ENCODE peak calls at places on chromosomes 6 and 20, in eight cellular contexts. J, M, E, Q, P, N, S and T are unnamed samples.

GRCh38 chr6:140225587-140226438 is 851.4 kb upstream of the CITED2 start:
- DNase-seq in J (no peak), M (no peak), E (no peak), Q (no peak), P (peak; percentile 52), N (no peak), S (no peak), T (no peak)

GRCh38 chr6:89372506-89372901 is 20.0 kb upstream of the UBE2J1 start:
- DNase-seq in J (no peak), M (no peak), E (peak; percentile 38), Q (no peak), P (no peak), N (peak; percentile 81), S (no peak), T (no peak)

GRCh38 chr6:73610444-73611275 is 43.1 kb downstream of the SLC17A5 start:
- DNase-seq in J (peak; percentile 62), M (no peak), E (peak; percentile 66), Q (no peak), P (peak; percentile 34), N (no peak), S (no peak), T (no peak)

GRCh38 chr20:8601542-8601912 is 467.4 kb upstream of the PLCB4 start:
- DNase-seq in J (peak; percentile 58), M (no peak), E (no peak), Q (no peak), P (no peak), N (no peak), S (no peak), T (no peak)

GRCh38 chr6:7200598-7201443 is 93.1 kb downstream of the RREB1 start:
- DNase-seq in J (no peak), M (no peak), E (no peak), Q (no peak), P (no peak), N (no peak), S (no peak), T (peak; percentile 69)

GRCh38 chr20:56801991-56802740 is 173.1 kb downstream of the TFAP2C start:
- DNase-seq in J (no peak), M (no peak), E (no peak), Q (no peak), P (no peak), N (no peak), S (no peak), T (no peak)

GRCh38 chr6:33661118-33661838 is 40.2 kb downstream of the ITPR3 start:
- DNase-seq in J (no peak), M (no peak), E (no peak), Q (no peak), P (no peak), N (no peak), S (no peak), T (no peak)

GRCh38 chr6:39200498-39201020 is 28.7 kb downstream of the KCNK5 start:
- DNase-seq in J (no peak), M (no peak), E (no peak), Q (no peak), P (no peak), N (no peak), S (no peak), T (no peak)

GRCh38 chr6:154410619-154411044 is 54.0 kb upstream of the IPCEF1 start:
- DNase-seq in J (peak; percentile 95), M (no peak), E (no peak), Q (no peak), P (peak; percentile 92), N (peak; percentile 41), S (peak; percentile 48), T (peak; percentile 31)

GRCh38 chr20:3041818-3042504 is 1.5 kb upstream of the GNRH2 start:
- DNase-seq in J (no peak), M (no peak), E (no peak), Q (no peak), P (peak; percentile 5), N (no peak), S (no peak), T (no peak)

GRCh38 chr20:34472246-34472925 is 43.8 kb upstream of the DYNLRB1 start:
- DNase-seq in J (peak; percentile 44), M (no peak), E (no peak), Q (no peak), P (peak; percentile 52), N (no peak), S (no peak), T (no peak)

GRCh38 chr6:44105993-44106740 is 21.1 kb downstream of the MRPL14 start:
- DNase-seq in J (no peak), M (no peak), E (no peak), Q (no peak), P (no peak), N (no peak), S (no peak), T (no peak)

GRCh38 chr6:121896363-121896762 is 460.9 kb downstream of the GJA1 start:
- DNase-seq in J (no peak), M (no peak), E (no peak), Q (no peak), P (no peak), N (no peak), S (no peak), T (no peak)

GRCh38 chr6:109397020-109397419 is 14.8 kb upstream of the CD164 start:
- DNase-seq in J (no peak), M (no peak), E (no peak), Q (no peak), P (peak; percentile 10), N (no peak), S (no peak), T (no peak)

GRCh38 chr6:3885262-3886036 is 36.3 kb downstream of the FAM50B start:
- DNase-seq in J (peak; percentile 14), M (no peak), E (no peak), Q (no peak), P (no peak), N (no peak), S (no peak), T (no peak)

GRCh38 chr6:33672808-33673207 is 38.7 kb downstream of the UQCC2 start:
- DNase-seq in J (peak; percentile 88), M (peak; percentile 41), E (no peak), Q (peak; percentile 93), P (peak; percentile 96), N (no peak), S (no peak), T (no peak)

GRCh38 chr6:16766043-16766521 is 4.8 kb upstream of the ATXN1 start:
- DNase-seq in J (peak; percentile 94), M (no peak), E (no peak), Q (no peak), P (peak; percentile 94), N (peak; percentile 79), S (peak; percentile 32), T (no peak)

GRCh38 chr6:43669050-43669921 is 18.3 kb downstream of the MRPS18A start:
- DNase-seq in J (no peak), M (no peak), E (no peak), Q (peak; percentile 81), P (peak; percentile 51), N (no peak), S (no peak), T (no peak)

GRCh38 chr6:85580878-85581267 is 12.8 kb downstream of the SNX14 start:
- DNase-seq in J (peak; percentile 50), M (no peak), E (no peak), Q (no peak), P (peak; percentile 45), N (no peak), S (no peak), T (peak; percentile 25)

GRCh38 chr6:71038966-71039365 is 82.1 kb upstream of the B3GAT2 start:
- DNase-seq in J (no peak), M (no peak), E (no peak), Q (no peak), P (no peak), N (no peak), S (no peak), T (no peak)

GRCh38 chr6:76792394-76792793 is 670.9 kb downstream of the HTR1B start:
- DNase-seq in J (no peak), M (no peak), E (no peak), Q (no peak), P (peak; percentile 34), N (no peak), S (no peak), T (no peak)

GRCh38 chr6:137910424-137910834 is 43.4 kb downstream of the TNFAIP3 start:
- DNase-seq in J (no peak), M (no peak), E (no peak), Q (peak; percentile 78), P (no peak), N (no peak), S (no peak), T (no peak)

GRCh38 chr6:39157511-39157910 is 42.5 kb upstream of the SAYSD1 start:
- DNase-seq in J (no peak), M (no peak), E (no peak), Q (no peak), P (no peak), N (no peak), S (no peak), T (no peak)

GRCh38 chr6:43730634-43731033 is 39.4 kb upstream of the VEGFA start:
- DNase-seq in J (no peak), M (no peak), E (no peak), Q (no peak), P (no peak), N (no peak), S (no peak), T (no peak)

GRCh38 chr6:117267766-117268534 is 2.6 kb downstream of the VGLL2 start:
- DNase-seq in J (no peak), M (no peak), E (no peak), Q (no peak), P (no peak), N (no peak), S (no peak), T (no peak)

GRCh38 chr6:90574610-90575009 is 12.3 kb downstream of the MAP3K7 start:
- DNase-seq in J (no peak), M (no peak), E (peak; percentile 44), Q (no peak), P (peak; percentile 14), N (no peak), S (no peak), T (no peak)

GRCh38 chr6:47729019-47729418 is 30.6 kb downstream of the ADGRF4 start:
- DNase-seq in J (no peak), M (no peak), E (no peak), Q (no peak), P (no peak), N (no peak), S (no peak), T (no peak)

GRCh38 chr20:20457392-20458126 is 89.7 kb downstream of the INSM1 start:
- DNase-seq in J (no peak), M (no peak), E (no peak), Q (no peak), P (no peak), N (no peak), S (no peak), T (no peak)

GRCh38 chr20:55522296-55522815 is 483.0 kb downstream of the CBLN4 start:
- DNase-seq in J (no peak), M (no peak), E (no peak), Q (no peak), P (no peak), N (no peak), S (no peak), T (no peak)

GRCh38 chr20:18056174-18057105 is 1.3 kb downstream of the OVOL2 start:
- DNase-seq in J (no peak), M (no peak), E (no peak), Q (no peak), P (peak; percentile 9), N (no peak), S (no peak), T (peak; percentile 40)

GRCh38 chr6:1701668-1702353 is 92.1 kb downstream of the FOXC1 start:
- DNase-seq in J (no peak), M (no peak), E (no peak), Q (no peak), P (peak; percentile 67), N (no peak), S (no peak), T (no peak)

GRCh38 chr6:158158123-158158522 is 9.9 kb downstream of the SERAC1 start:
- DNase-seq in J (no peak), M (no peak), E (no peak), Q (no peak), P (no peak), N (no peak), S (no peak), T (no peak)

GRCh38 chr6:125798734-125799510 is 8.2 kb downstream of the NCOA7 start:
- DNase-seq in J (no peak), M (no peak), E (peak; percentile 91), Q (no peak), P (no peak), N (no peak), S (no peak), T (no peak)

GRCh38 chr6:143270026-143270425 is 180.5 kb downstream of the ADAT2 start:
- DNase-seq in J (no peak), M (no peak), E (no peak), Q (no peak), P (peak; percentile 62), N (no peak), S (no peak), T (no peak)